ENCODE peak calls at places on chromosomes 4 and X, in eight cellular contexts. V, X, I, C, Q, H, S and W are unnamed samples.

GRCh38 chr4:140515423-140515822 is 8.5 kb upstream of the ELMOD2 start:
- DNase-seq in H (no peak), V (no peak), X (no peak), S (no peak), Q (no peak), C (no peak), I (peak), W (no peak)

GRCh38 chr4:3791910-3792542 is 25.8 kb downstream of the ADRA2C start:
- DNase-seq in S (no peak), X (peak), H (peak), Q (no peak), I (peak), C (no peak), V (no peak), W (no peak)

GRCh38 chr4:98780111-98780549 is 121.7 kb upstream of the TSPAN5 start:
- DNase-seq in V (no peak), X (no peak), Q (no peak), I (no peak), C (no peak), S (no peak), H (no peak), W (no peak)

GRCh38 chrX:7690842-7691241 is 152.1 kb upstream of the VCX start:
- DNase-seq in C (no peak), X (peak), Q (no peak), V (no peak), H (no peak), I (peak), S (no peak), W (no peak)

GRCh38 chrX:132184871-132185270 is 34.4 kb downstream of the RAP2C start:
- DNase-seq in V (no peak), I (no peak), C (no peak), X (no peak), Q (no peak), H (no peak), S (no peak), W (no peak)

GRCh38 chr4:77619408-77619807 is 13.8 kb downstream of the CXCL13 start:
- DNase-seq in X (no peak), I (no peak), C (no peak), V (no peak), S (no peak), H (no peak), Q (no peak), W (no peak)

GRCh38 chr4:85081196-85081595 is 114.7 kb upstream of the WDFY3 start:
- DNase-seq in X (no peak), Q (no peak), S (no peak), V (no peak), H (no peak), I (no peak), C (no peak), W (no peak)

GRCh38 chrX:72393836-72394517 is 88.3 kb upstream of the CITED1 start:
- DNase-seq in Q (no peak), H (no peak), I (no peak), V (no peak), S (no peak), C (no peak), X (no peak), W (no peak)

GRCh38 chr4:4390046-4390445 is 3.1 kb downstream of the NSG1 start:
- DNase-seq in I (no peak), S (no peak), C (no peak), V (no peak), H (no peak), X (no peak), Q (no peak), W (no peak)

GRCh38 chr4:53800741-53801140 is 209.5 kb upstream of the LNX1 start:
- DNase-seq in X (no peak), I (no peak), H (no peak), C (no peak), S (no peak), V (no peak), Q (no peak), W (no peak)

GRCh38 chr4:3708103-3708510 is 58.1 kb upstream of the ADRA2C start:
- DNase-seq in V (no peak), C (peak), S (no peak), I (peak), H (peak), Q (no peak), X (no peak), W (peak)

GRCh38 chr4:825063-825968 is 613 bp downstream of the CPLX1 start:
- DNase-seq in Q (peak), S (no peak), H (no peak), V (no peak), C (no peak), X (no peak), I (peak), W (no peak)

GRCh38 chr4:4330794-4331193 is 40.7 kb downstream of the ZBTB49 start:
- DNase-seq in X (no peak), Q (no peak), C (no peak), H (no peak), I (no peak), S (no peak), V (no peak), W (no peak)

GRCh38 chrX:46929439-46930018 is 17.3 kb downstream of the JADE3 start:
- DNase-seq in V (no peak), Q (no peak), I (no peak), X (no peak), S (no peak), C (no peak), H (no peak), W (no peak)

GRCh38 chr4:15197005-15197404 is 194.7 kb downstream of the CPEB2 start:
- DNase-seq in Q (no peak), V (no peak), I (peak), X (peak), C (no peak), H (no peak), S (no peak), W (peak)

GRCh38 chr4:76307670-76308014 is 1.1 kb downstream of the STBD1 start:
- DNase-seq in I (no peak), C (peak), Q (no peak), H (peak), S (no peak), V (no peak), X (no peak), W (no peak)

GRCh38 chr4:134024251-134024650 is 177.3 kb downstream of the PABPC4L start:
- DNase-seq in X (no peak), S (no peak), C (no peak), I (peak), H (no peak), V (no peak), Q (no peak), W (no peak)

GRCh38 chrX:37685452-37686347 is at the start of gene XK:
- DNase-seq in I (peak), C (peak), Q (peak), S (peak), V (no peak), X (peak), H (peak), W (peak)

GRCh38 chr4:77963005-77963404 is 94.1 kb upstream of the FRAS1 start:
- DNase-seq in V (no peak), Q (no peak), C (no peak), H (no peak), S (no peak), I (no peak), X (no peak), W (no peak)

GRCh38 chrX:418927-419729 is 32.4 kb upstream of the PPP2R3B start:
- DNase-seq in Q (no peak), H (no peak), S (no peak), V (no peak), I (no peak), X (no peak), C (no peak), W (no peak)

GRCh38 chrX:109384569-109385174 is 97.2 kb downstream of the GUCY2F start:
- DNase-seq in Q (no peak), I (peak), S (no peak), H (peak), C (no peak), X (no peak), V (no peak), W (no peak)

GRCh38 chrX:24838624-24839023 is 144.9 kb downstream of the POLA1 start:
- DNase-seq in S (no peak), Q (no peak), X (no peak), H (no peak), I (peak), C (no peak), V (no peak), W (no peak)

GRCh38 chrX:149571770-149572169 is 15.5 kb downstream of the MAGEA9B start:
- DNase-seq in C (no peak), X (no peak), H (no peak), S (no peak), I (no peak), Q (no peak), V (no peak), W (no peak)

GRCh38 chr4:1347410-1347864 is 429 bp downstream of the UVSSA start:
- DNase-seq in I (no peak), H (peak), S (peak), Q (peak), V (no peak), C (peak), X (peak), W (no peak)

GRCh38 chr4:125951275-125951887 is 636.6 kb downstream of the FAT4 start:
- DNase-seq in C (no peak), X (no peak), Q (no peak), S (no peak), V (no peak), H (no peak), I (no peak), W (no peak)

GRCh38 chr4:145034727-145035211 is 63.2 kb downstream of the ANAPC10 start:
- DNase-seq in I (no peak), H (no peak), V (no peak), S (no peak), C (no peak), Q (no peak), X (no peak), W (no peak)

GRCh38 chr4:40124690-40125089 is 68.0 kb downstream of the N4BP2 start:
- DNase-seq in H (no peak), S (no peak), V (no peak), Q (no peak), I (no peak), C (no peak), X (no peak), W (no peak)

GRCh38 chr4:113979157-113979972 is at the start of gene ARSJ:
- DNase-seq in C (peak), V (no peak), Q (no peak), I (peak), S (peak), H (peak), X (peak), W (no peak)

GRCh38 chrX:97633798-97634197 is 750.1 kb downstream of the RPA4 start:
- DNase-seq in I (no peak), Q (no peak), H (no peak), C (no peak), S (no peak), V (no peak), X (no peak), W (no peak)

GRCh38 chr4:69881173-69881773 is 21.3 kb upstream of the SULT1E1 start:
- DNase-seq in S (no peak), H (no peak), C (peak), I (peak), X (peak), V (no peak), Q (peak), W (no peak)

GRCh38 chr4:121340247-121340646 is 40.6 kb downstream of the QRFPR start:
- DNase-seq in I (no peak), S (no peak), C (no peak), H (no peak), X (no peak), V (no peak), Q (no peak), W (no peak)

GRCh38 chr4:105971032-105971431 is 75.8 kb downstream of the NPNT start:
- DNase-seq in V (no peak), I (no peak), H (no peak), S (no peak), Q (no peak), X (no peak), C (no peak), W (no peak)

GRCh38 chr4:87405421-87405820 is 14.4 kb upstream of the HSD17B11 start:
- DNase-seq in C (no peak), S (no peak), X (no peak), V (no peak), H (no peak), Q (no peak), I (no peak), W (no peak)

GRCh38 chr4:91829531-91829930 is 474.2 kb upstream of the GRID2 start:
- DNase-seq in Q (no peak), I (no peak), C (no peak), V (no peak), X (no peak), S (no peak), H (no peak), W (no peak)

GRCh38 chr4:83113429-83113786 is 1.1 kb downstream of the PLAC8 start:
- DNase-seq in X (no peak), H (no peak), V (no peak), C (no peak), I (no peak), S (peak), Q (peak), W (no peak)

GRCh38 chr4:30614771-30615170 is 105.4 kb upstream of the PCDH7 start:
- DNase-seq in S (no peak), I (no peak), Q (no peak), X (no peak), H (no peak), V (no peak), C (no peak), W (no peak)

GRCh38 chr4:30619679-30620078 is 100.5 kb upstream of the PCDH7 start:
- DNase-seq in S (no peak), X (no peak), I (no peak), V (no peak), H (no peak), Q (no peak), C (no peak), W (no peak)

GRCh38 chr4:30617836-30618235 is 102.3 kb upstream of the PCDH7 start:
- DNase-seq in X (no peak), Q (no peak), V (no peak), H (no peak), I (no peak), S (no peak), C (no peak), W (no peak)

GRCh38 chr4:30616943-30617646 is 103.1 kb upstream of the PCDH7 start:
- DNase-seq in C (no peak), Q (no peak), I (no peak), V (no peak), S (no peak), H (no peak), X (no peak), W (no peak)

GRCh38 chr4:30620711-30621110 is 99.5 kb upstream of the PCDH7 start:
- DNase-seq in H (no peak), X (no peak), S (no peak), V (no peak), Q (no peak), C (no peak), I (no peak), W (no peak)
- H3K27ac ChIP-seq in H (no peak), X (no peak), S (no peak), V (no peak), Q (no peak), C (no peak), I (no peak), W (no peak)

GRCh38 chrX:13420545-13421183 is 100.8 kb upstream of the ATXN3L start:
- DNase-seq in Q (no peak), H (no peak), V (no peak), C (no peak), I (no peak), S (no peak), X (no peak), W (no peak)
- H3K27ac ChIP-seq in Q (no peak), H (no peak), V (no peak), C (no peak), I (no peak), S (no peak), X (no peak), W (peak)

DNA sequence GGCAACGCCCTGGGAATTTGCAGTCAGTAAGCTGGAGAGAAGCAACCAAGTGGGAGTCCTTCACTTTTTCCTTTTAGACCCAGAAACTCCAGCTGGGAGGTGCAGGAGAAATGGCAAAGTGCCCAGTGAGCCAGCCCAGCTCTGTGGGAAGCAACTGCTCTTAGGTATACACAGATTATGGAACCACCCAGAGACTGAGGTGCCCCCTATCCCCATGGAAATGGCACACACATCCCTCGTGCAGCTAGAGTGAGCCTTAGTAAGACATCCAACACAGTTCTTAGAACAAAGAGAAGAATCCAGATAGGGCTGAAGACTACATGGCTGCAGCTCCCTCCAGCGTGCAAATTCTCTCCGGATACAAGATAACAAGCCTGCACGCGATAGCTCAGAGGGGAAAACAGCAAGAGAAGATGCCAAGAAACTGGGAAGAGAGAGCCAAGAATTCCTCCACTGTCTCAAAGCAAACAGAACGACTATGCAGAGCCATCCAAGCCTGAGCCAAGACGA is 26.6 kb upstream of the IRAK1 start:
- DNase-seq in I (peak), C (peak), Q (no peak), S (peak), X (no peak), H (peak), V (no peak), W (no peak)
- H3K27ac ChIP-seq in I (peak), C (peak), Q (no peak), S (peak), X (no peak), H (peak), V (no peak), W (no peak)

GRCh38 chrX:84188320-84188834 is 378 bp upstream of the RPS6KA6 start:
- DNase-seq in S (peak), X (peak), Q (no peak), C (peak), H (peak), V (no peak), I (peak), W (no peak)
- H3K27ac ChIP-seq in S (no peak), X (no peak), Q (no peak), C (peak), H (no peak), V (no peak), I (no peak), W (no peak)

DNA sequence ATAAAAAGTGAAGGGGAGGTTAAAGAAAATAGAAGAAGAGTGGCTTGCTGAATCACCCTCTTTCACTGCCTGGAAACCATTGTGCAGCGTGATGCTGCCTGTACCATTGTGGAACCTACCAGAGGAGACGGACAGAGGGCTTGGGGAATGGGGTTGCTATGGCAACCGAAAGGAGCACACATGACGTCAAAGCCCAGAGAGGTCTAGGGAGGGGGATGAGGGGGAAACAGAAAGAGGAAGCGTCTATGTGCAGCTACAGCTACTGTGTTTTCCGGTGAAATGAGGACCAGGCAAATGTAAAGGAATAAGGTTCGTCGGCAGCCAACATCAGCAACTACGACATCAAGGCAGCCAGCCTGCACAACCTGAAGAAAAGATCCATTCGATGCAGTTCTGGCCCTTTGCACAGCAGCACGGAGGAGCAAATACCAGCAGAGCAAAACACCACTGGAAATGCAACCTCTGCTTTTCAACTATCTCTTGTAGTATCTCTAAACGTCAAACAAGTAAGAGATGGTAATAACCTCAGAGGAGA is at the start of gene MAPK10:
- DNase-seq in X (peak), H (peak), S (no peak), Q (peak), I (peak), C (peak), V (no peak), W (peak)
- H3K27ac ChIP-seq in X (no peak), H (no peak), S (no peak), Q (no peak), I (peak), C (no peak), V (no peak), W (peak)